ENCODE peak calls at places on chromosomes 13 and 19, in six cellular contexts. One of them, this sample, is unnamed.

GRCh38 chr13:69579351-69579750 is 528.3 kb upstream of the ATXN8OS start:
- DNase-seq in A549: no peak
- DNase-seq in IMR-90: no peak
- DNase-seq in HepG2: no peak
- DNase-seq in GM12878: no peak
- DNase-seq in K562: no peak
- DNase-seq in this sample: no peak

GRCh38 chr19:3224346-3225325 is at the start of gene CELF5:
- DNase-seq in A549: no peak
- DNase-seq in IMR-90: no peak
- DNase-seq in HepG2: no peak
- DNase-seq in GM12878: no peak
- DNase-seq in K562: peak
- DNase-seq in this sample: peak

GRCh38 chr19:389246-389934 is 19.6 kb downstream of the C2CD4C start:
- DNase-seq in A549: no peak
- DNase-seq in IMR-90: no peak
- DNase-seq in HepG2: no peak
- DNase-seq in GM12878: no peak
- DNase-seq in K562: no peak
- DNase-seq in this sample: peak

GRCh38 chr19:13262450-13262849 is 112.2 kb downstream of the IER2 start:
- DNase-seq in A549: peak
- DNase-seq in IMR-90: peak
- DNase-seq in HepG2: peak
- DNase-seq in GM12878: no peak
- DNase-seq in K562: peak
- DNase-seq in this sample: no peak

GRCh38 chr19:4722671-4723464 is 774 bp downstream of the DPP9 start:
- DNase-seq in A549: no peak
- DNase-seq in IMR-90: peak
- DNase-seq in HepG2: no peak
- DNase-seq in GM12878: no peak
- DNase-seq in K562: no peak
- DNase-seq in this sample: no peak

GRCh38 chr19:46049597-46049996 is 8.8 kb upstream of the IGFL4 start:
- DNase-seq in A549: no peak
- DNase-seq in IMR-90: no peak
- DNase-seq in HepG2: no peak
- DNase-seq in GM12878: no peak
- DNase-seq in K562: no peak
- DNase-seq in this sample: peak

GRCh38 chr19:19619849-19620210 is 1.3 kb upstream of the PBX4 start:
- DNase-seq in A549: no peak
- DNase-seq in IMR-90: no peak
- DNase-seq in HepG2: no peak
- DNase-seq in GM12878: no peak
- DNase-seq in K562: no peak
- DNase-seq in this sample: no peak

GRCh38 chr19:41225238-41226052 is 6.4 kb downstream of the AXL start:
- DNase-seq in A549: peak
- DNase-seq in IMR-90: peak
- DNase-seq in HepG2: peak
- DNase-seq in GM12878: no peak
- DNase-seq in K562: peak
- DNase-seq in this sample: peak

GRCh38 chr13:112446347-112446861 is 70.2 kb downstream of the SPACA7 start:
- DNase-seq in A549: no peak
- DNase-seq in IMR-90: no peak
- DNase-seq in HepG2: no peak
- DNase-seq in GM12878: no peak
- DNase-seq in K562: no peak
- DNase-seq in this sample: no peak

GRCh38 chr19:610801-611505 is 21.3 kb downstream of the HCN2 start:
- DNase-seq in A549: peak
- DNase-seq in IMR-90: peak
- DNase-seq in HepG2: no peak
- DNase-seq in GM12878: no peak
- DNase-seq in K562: peak
- DNase-seq in this sample: no peak

GRCh38 chr19:3368848-3369336 is 2.5 kb downstream of the NFIC start:
- DNase-seq in A549: no peak
- DNase-seq in IMR-90: peak
- DNase-seq in HepG2: no peak
- DNase-seq in GM12878: no peak
- DNase-seq in K562: no peak
- DNase-seq in this sample: no peak

DNA sequence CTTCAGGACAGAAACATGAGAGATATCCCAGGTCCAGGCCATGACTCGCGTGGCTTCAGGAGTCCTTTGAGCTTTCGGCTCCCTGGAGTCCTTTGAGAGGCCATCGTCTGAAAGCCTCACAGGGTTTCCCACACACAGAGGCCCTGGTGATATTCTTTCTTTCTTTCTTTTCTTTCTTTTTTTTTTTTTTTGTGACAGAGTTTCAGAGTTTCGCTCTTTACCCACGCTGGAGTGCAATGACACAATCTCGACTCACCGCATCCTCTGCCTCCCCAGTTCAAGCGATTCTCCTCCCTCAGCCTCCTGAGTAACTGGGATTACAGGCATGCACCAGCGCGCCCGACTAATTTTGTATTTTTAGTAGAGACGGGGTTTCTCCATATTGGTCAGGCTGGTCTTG is 5.5 kb downstream of the SIN3B start:
- DNase-seq in A549: no peak
- DNase-seq in IMR-90: peak
- DNase-seq in HepG2: no peak
- DNase-seq in GM12878: no peak
- DNase-seq in K562: no peak
- DNase-seq in this sample: no peak
- TF ChIP-seq USF2 in A549: no peak
- TF ChIP-seq USF2 in IMR-90: no peak
- TF ChIP-seq USF2 in HepG2: no peak
- TF ChIP-seq USF2 in GM12878: no peak
- TF ChIP-seq USF2 in K562: no peak
- TF ChIP-seq USF2 in this sample: no peak

GRCh38 chr13:24005711-24006281 is 108.5 kb upstream of the C1QTNF9B start:
- DNase-seq in A549: no peak
- DNase-seq in IMR-90: no peak
- DNase-seq in HepG2: no peak
- DNase-seq in GM12878: peak
- DNase-seq in K562: no peak
- DNase-seq in this sample: no peak
- TF ChIP-seq USF2 in A549: no peak
- TF ChIP-seq USF2 in IMR-90: no peak
- TF ChIP-seq USF2 in HepG2: no peak
- TF ChIP-seq USF2 in GM12878: no peak
- TF ChIP-seq USF2 in K562: no peak
- TF ChIP-seq USF2 in this sample: no peak

GRCh38 chr13:90498096-90498495 is 849.4 kb upstream of the MIR17HG start:
- DNase-seq in A549: no peak
- DNase-seq in IMR-90: no peak
- DNase-seq in HepG2: no peak
- DNase-seq in GM12878: no peak
- DNase-seq in K562: no peak
- DNase-seq in this sample: no peak
- TF ChIP-seq USF2 in A549: no peak
- TF ChIP-seq USF2 in IMR-90: no peak
- TF ChIP-seq USF2 in HepG2: no peak
- TF ChIP-seq USF2 in GM12878: no peak
- TF ChIP-seq USF2 in K562: no peak
- TF ChIP-seq USF2 in this sample: no peak

GRCh38 chr19:48006762-48007161 is 12.3 kb downstream of the ELSPBP1 start:
- DNase-seq in A549: peak
- DNase-seq in IMR-90: no peak
- DNase-seq in HepG2: peak
- DNase-seq in GM12878: no peak
- DNase-seq in K562: peak
- DNase-seq in this sample: peak
- TF ChIP-seq USF2 in A549: no peak
- TF ChIP-seq USF2 in IMR-90: no peak
- TF ChIP-seq USF2 in HepG2: no peak
- TF ChIP-seq USF2 in GM12878: no peak
- TF ChIP-seq USF2 in K562: no peak
- TF ChIP-seq USF2 in this sample: no peak

GRCh38 chr19:47093841-47094240 is 19.7 kb downstream of the ZC3H4 start:
- DNase-seq in A549: no peak
- DNase-seq in IMR-90: no peak
- DNase-seq in HepG2: no peak
- DNase-seq in GM12878: no peak
- DNase-seq in K562: no peak
- DNase-seq in this sample: no peak

GRCh38 chr19:47096721-47097120 is 16.9 kb downstream of the ZC3H4 start:
- DNase-seq in A549: no peak
- DNase-seq in IMR-90: no peak
- DNase-seq in HepG2: no peak
- DNase-seq in GM12878: no peak
- DNase-seq in K562: no peak
- DNase-seq in this sample: no peak

GRCh38 chr19:47097396-47098217 is 16.0 kb downstream of the ZC3H4 start:
- DNase-seq in A549: no peak
- DNase-seq in IMR-90: no peak
- DNase-seq in HepG2: no peak
- DNase-seq in GM12878: no peak
- DNase-seq in K562: no peak
- DNase-seq in this sample: no peak

GRCh38 chr19:47094557-47095517 is 18.7 kb downstream of the ZC3H4 start:
- DNase-seq in A549: no peak
- DNase-seq in IMR-90: no peak
- DNase-seq in HepG2: peak
- DNase-seq in GM12878: no peak
- DNase-seq in K562: no peak
- DNase-seq in this sample: no peak

DNA sequence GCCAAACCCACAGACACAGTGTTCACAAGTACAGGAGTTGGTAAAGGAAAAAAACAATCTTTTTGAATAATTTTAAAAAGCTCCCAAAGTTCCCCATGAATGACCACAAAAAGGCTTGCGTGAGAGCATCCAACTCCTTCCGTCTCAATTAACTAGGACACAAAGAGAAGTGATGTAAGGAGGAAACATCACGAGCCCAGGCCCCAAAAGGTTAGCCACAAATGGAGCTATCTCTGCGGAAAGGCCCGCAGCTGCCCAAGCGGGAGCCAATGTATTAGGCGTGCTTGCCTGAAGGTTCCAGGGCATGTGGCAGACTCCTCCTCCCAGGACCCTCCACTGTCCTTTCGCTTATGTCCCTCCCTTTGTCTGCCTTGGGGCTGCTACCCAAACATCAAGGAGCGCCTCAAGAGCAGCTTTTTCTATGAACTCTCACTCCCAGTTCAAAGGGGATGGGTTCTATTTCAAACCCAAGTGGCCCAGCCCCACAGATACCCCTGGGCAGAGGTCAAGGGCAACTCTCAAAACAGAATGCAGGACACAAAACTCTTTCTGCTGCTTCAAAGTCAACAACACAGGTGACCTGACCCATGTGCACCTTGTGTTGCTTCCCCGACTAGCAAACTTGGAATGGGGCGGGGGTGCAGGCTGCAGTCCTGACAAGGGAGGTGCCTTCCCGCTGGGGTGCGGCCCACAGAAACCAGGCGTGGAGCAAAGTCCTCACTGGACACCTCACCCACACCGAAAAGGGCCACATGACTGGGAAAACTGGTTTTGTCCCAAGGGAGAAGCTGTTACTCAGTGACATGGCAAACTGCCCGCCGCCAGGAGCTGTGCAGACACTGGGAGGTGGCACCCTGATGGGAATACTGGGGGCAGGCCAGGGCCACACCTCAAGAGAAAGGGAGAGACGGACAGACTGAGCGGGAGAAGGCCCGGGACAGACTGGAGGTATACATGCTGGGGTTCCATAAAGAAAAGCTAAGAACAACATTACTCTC is 17.6 kb downstream of the ZC3H4 start:
- DNase-seq in A549: peak
- DNase-seq in IMR-90: no peak
- DNase-seq in HepG2: peak
- DNase-seq in GM12878: no peak
- DNase-seq in K562: no peak
- DNase-seq in this sample: no peak
- TF ChIP-seq USF2 in A549: peak
- TF ChIP-seq USF2 in IMR-90: no peak
- TF ChIP-seq USF2 in HepG2: peak
- TF ChIP-seq USF2 in GM12878: no peak
- TF ChIP-seq USF2 in K562: no peak
- TF ChIP-seq USF2 in this sample: no peak

DNA sequence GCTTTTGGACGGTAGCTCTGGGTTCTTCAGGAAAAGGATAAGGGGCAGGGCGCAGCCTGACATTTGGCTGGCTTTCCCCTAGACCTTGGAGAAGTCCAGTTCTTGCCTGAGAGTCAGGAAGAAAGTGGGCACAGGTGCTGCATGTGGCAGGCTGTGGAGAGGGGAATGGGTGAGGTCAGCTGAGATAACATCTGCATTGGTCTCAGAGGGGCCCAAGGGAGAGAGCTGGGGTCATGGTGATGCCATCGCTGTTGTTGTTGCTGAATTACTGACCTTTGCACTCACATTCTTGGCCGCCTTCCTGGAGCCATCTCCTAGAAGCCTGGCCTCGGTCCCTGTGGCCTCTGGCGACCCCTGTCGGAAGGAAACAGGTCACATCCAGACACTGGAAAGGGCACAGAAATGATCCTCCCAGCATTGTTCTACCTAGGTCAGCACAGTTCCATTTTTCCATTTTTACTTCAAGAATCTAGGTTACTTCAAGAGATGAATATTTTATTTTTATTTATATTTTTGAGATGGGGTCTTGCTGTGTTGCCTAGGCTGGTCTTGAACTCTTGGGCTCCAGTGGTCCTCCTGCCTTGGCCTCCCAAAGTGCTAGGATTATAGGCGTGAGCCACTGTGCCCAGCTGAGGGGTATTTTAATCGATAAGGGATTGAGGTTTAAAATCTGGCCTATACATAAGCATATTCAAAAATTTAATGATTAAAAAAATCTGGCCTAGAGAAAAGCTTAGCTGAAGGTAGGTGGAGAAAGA is 6.5 kb upstream of the LIPE start:
- DNase-seq in A549: peak
- DNase-seq in IMR-90: peak
- DNase-seq in HepG2: peak
- DNase-seq in GM12878: no peak
- DNase-seq in K562: peak
- DNase-seq in this sample: peak
- TF ChIP-seq USF2 in A549: no peak
- TF ChIP-seq USF2 in IMR-90: no peak
- TF ChIP-seq USF2 in HepG2: no peak
- TF ChIP-seq USF2 in GM12878: no peak
- TF ChIP-seq USF2 in K562: no peak
- TF ChIP-seq USF2 in this sample: no peak

This sample was measured in WTC11.